ENCODE peak calls at places on chromosome 2, in ten cellular contexts. T is lower leg skin, M is uterus, D is kidney epithelial cell, U is colonic mucosa, X is epithelial cell of esophagus, V is cardiac fibroblast, A is BE2C, I is fibroblast of mammary gland, B is AG04450. O is an unnamed sample.

GRCh38 chr2:95323347-95324155 is 26.4 kb downstream of the KCNIP3 start:
- DNase-seq in V (no peak), D (no peak), I (no peak), A (no peak), B (no peak), X (peak), M (no peak), T (no peak), U (peak), O (peak)

GRCh38 chr2:241796209-241796608 is 12.8 kb upstream of the NEU4 start:
- DNase-seq in D (no peak), T (peak), A (no peak), I (no peak), X (no peak), V (no peak), B (no peak), U (no peak), M (peak), O (no peak)

GRCh38 chr2:119473621-119474370 is 42.1 kb downstream of the TMEM37 start:
- DNase-seq in V (no peak), U (no peak), X (no peak), A (no peak), D (no peak), I (no peak), B (no peak), T (no peak), M (no peak), O (no peak)

GRCh38 chr2:242010567-242011513 is 141.3 kb downstream of the RTP5 start:
- DNase-seq in X (no peak), U (no peak), D (no peak), T (no peak), M (no peak), B (no peak), I (no peak), V (peak), A (no peak), O (peak)

GRCh38 chr2:2845267-2845666 is 514.2 kb upstream of the MYT1L start:
- DNase-seq in V (no peak), D (no peak), T (no peak), I (no peak), U (no peak), M (no peak), A (no peak), B (no peak), X (peak), O (no peak)

GRCh38 chr2:28448738-28449100 is 47.1 kb upstream of the PLB1 start:
- DNase-seq in U (no peak), I (no peak), M (no peak), B (no peak), V (no peak), T (no peak), A (no peak), D (no peak), X (no peak), O (no peak)

GRCh38 chr2:190929919-190930318 is 49.3 kb downstream of the GLS start:
- DNase-seq in B (no peak), X (no peak), U (no peak), A (no peak), I (no peak), T (no peak), M (no peak), D (peak), V (no peak), O (no peak)

GRCh38 chr2:209307161-209308001 is 116.5 kb upstream of the MAP2 start:
- DNase-seq in V (no peak), B (no peak), I (no peak), U (no peak), A (peak), D (no peak), X (no peak), T (no peak), M (no peak), O (no peak)

GRCh38 chr2:155256803-155257202 is 558.3 kb downstream of the KCNJ3 start:
- DNase-seq in M (no peak), X (peak), I (no peak), U (no peak), T (no peak), V (no peak), D (no peak), B (no peak), A (no peak), O (no peak)

GRCh38 chr2:238459081-238459629 is 32.4 kb downstream of the ASB1 start:
- DNase-seq in X (no peak), M (peak), V (peak), T (peak), I (peak), D (no peak), B (no peak), A (no peak), U (no peak), O (peak)

GRCh38 chr2:207156451-207157161 is 9.1 kb downstream of the KLF7 start:
- DNase-seq in T (no peak), U (no peak), X (no peak), I (no peak), B (no peak), A (no peak), M (no peak), D (no peak), V (peak), O (peak)

GRCh38 chr2:231411871-231412615 is 16.5 kb downstream of the B3GNT7 start:
- DNase-seq in U (peak), I (peak), A (peak), D (peak), X (peak), B (peak), T (peak), M (peak), V (peak), O (peak)

GRCh38 chr2:96156011-96156820 is 11.0 kb upstream of the DUSP2 start:
- DNase-seq in T (no peak), B (no peak), X (no peak), U (no peak), D (no peak), V (no peak), I (no peak), M (no peak), A (no peak), O (no peak)

GRCh38 chr2:53593891-53594585 is 173.6 kb upstream of the CHAC2 start:
- DNase-seq in A (no peak), X (peak), I (peak), T (no peak), V (peak), B (no peak), M (no peak), D (peak), U (no peak), O (peak)

DNA sequence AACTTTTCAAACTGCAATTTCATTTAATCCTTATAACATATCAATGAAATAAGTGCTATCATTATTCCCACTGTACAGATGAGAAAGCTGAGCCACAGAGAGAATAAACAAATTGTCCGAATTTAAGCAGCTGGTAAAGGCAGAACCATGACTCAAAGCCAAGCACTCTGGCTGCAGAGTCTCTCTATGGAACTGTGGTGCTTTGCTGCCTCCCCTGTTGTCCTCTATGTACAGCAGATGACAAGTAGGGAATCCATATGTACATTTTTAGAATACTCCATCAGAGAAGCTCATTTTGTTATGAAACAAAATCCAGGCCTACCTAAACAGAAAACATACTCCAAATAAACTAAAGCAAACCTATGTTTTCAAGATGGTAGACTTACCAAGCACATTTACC is 45.1 kb downstream of the FARSB start:
- DNase-seq in X (peak), M (no peak), T (no peak), I (peak), D (no peak), U (no peak), V (peak), A (no peak), B (no peak), O (peak)
- TF ChIP-seq CTCF in X (peak), M (no peak), T (no peak), I (peak), D (no peak), U (no peak), V (no peak), A (peak), B (no peak), O (peak)

GRCh38 chr2:232502901-232503791 is 15.5 kb upstream of the ECEL1 start:
- DNase-seq in A (peak), U (no peak), I (peak), D (no peak), T (no peak), M (no peak), V (peak), X (peak), B (no peak), O (peak)

GRCh38 chr2:232502513-232502900 is 14.9 kb upstream of the ECEL1 start:
- DNase-seq in B (no peak), M (no peak), T (no peak), I (peak), D (no peak), V (no peak), X (no peak), A (no peak), U (no peak), O (no peak)

GRCh38 chr2:232504438-232504837 is 15.8 kb upstream of the PRSS56 start:
- DNase-seq in V (no peak), B (no peak), M (no peak), U (no peak), D (no peak), X (no peak), I (peak), T (no peak), A (no peak), O (no peak)

GRCh38 chr2:232501794-232502499 is 14.3 kb upstream of the ECEL1 start:
- DNase-seq in U (no peak), X (no peak), T (no peak), M (no peak), I (no peak), D (no peak), V (no peak), A (no peak), B (no peak), O (no peak)

GRCh38 chr2:232503792-232504323 is 16.2 kb upstream of the ECEL1 start:
- DNase-seq in M (no peak), V (no peak), B (no peak), D (no peak), X (no peak), U (no peak), A (no peak), T (no peak), I (no peak), O (no peak)
- H3K4me3 ChIP-seq in M (peak), V (no peak), B (no peak), D (no peak), X (no peak), U (peak), A (peak), T (no peak), I (no peak), O (no peak)

GRCh38 chr2:233061591-233062446 is 1.7 kb downstream of the INPP5D start:
- DNase-seq in I (no peak), M (no peak), X (no peak), V (peak), T (no peak), U (no peak), D (no peak), B (no peak), A (no peak), O (peak)
- TF ChIP-seq CTCF in I (no peak), M (no peak), X (no peak), V (peak), T (peak), U (no peak), D (no peak), B (peak), A (no peak), O (peak)

DNA sequence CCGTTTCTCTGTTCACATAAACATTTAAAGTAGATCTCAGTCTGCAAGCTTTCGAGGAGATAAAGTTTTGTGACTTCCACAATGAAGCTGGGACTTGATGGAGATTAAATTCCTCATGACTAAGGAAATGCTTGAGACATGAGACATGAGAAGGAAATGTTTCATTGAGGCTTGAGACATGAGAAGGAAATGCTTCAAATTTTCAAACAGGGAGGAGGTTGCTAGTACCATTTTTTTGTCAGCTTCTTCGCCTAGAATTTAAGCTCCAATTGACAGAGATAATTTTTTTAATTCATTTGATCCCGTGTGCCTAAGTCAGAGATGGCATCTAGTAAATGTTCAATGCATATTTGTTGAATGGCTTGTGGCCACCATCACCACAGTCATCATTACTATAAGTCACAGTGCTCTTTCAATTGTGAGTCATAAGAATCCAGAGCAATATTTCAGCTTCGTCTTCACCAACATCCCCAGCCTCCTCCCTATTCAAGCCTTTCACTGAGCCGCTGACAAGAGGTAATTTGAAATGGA is 543 bp upstream of the MARCHF4 start:
- DNase-seq in B (peak), T (no peak), I (peak), D (peak), V (peak), M (no peak), X (peak), A (no peak), U (no peak), O (peak)
- H3K4me3 ChIP-seq in B (peak), T (no peak), I (peak), D (no peak), V (peak), M (no peak), X (no peak), A (peak), U (no peak), O (peak)

DNA sequence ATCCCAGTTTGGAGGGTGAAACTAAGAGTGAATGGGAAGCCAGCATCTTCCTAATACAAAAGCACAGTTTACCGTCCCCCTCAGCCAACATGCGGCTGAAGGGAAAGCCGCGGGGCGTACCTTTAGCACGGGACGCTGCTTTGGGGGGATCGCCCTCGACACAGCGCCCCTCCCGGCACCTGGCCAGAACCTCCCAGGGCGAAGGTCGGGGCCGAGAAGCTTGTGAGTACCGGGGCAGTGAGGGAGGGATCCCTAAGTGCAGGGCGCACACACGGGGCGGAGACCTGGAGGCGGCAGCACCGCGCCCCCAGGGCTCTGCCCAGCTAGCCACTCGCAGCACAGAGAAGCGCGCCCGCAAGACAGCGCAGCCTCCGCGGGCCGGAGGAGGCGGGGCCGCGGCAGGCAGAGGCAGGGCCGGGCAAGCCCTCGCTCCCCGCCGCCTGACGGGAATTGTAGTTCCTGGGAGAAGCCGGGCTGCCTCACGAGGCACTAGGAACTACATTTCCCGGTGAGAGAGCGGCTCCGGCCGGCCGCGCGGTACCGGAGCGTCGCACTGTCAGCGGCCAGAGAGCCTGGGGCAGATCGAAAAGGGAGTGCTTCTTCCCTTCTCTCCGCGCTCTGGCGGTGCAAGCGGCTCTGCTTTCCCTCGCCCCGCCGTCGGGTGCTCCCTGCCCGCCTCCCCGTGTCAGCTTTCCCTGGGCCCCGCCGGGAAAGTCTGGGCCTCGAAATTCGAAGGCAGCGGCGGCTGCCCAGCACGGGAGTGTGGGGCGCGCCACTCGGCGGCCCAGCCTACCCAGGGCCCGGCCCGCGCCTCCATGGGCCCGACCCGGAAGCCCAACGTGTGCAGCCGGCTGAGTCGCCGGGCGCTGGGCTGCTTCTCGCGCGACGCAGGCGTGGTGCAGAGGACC is at the start of the genes DCAF17 and METTL8:
- DNase-seq in B (peak), I (peak), U (peak), X (peak), A (peak), V (peak), M (peak), T (peak), D (peak), O (peak)
- TF ChIP-seq CTCF in B (peak), I (no peak), U (peak), X (no peak), A (peak), V (peak), M (peak), T (no peak), D (no peak), O (peak)

DNA sequence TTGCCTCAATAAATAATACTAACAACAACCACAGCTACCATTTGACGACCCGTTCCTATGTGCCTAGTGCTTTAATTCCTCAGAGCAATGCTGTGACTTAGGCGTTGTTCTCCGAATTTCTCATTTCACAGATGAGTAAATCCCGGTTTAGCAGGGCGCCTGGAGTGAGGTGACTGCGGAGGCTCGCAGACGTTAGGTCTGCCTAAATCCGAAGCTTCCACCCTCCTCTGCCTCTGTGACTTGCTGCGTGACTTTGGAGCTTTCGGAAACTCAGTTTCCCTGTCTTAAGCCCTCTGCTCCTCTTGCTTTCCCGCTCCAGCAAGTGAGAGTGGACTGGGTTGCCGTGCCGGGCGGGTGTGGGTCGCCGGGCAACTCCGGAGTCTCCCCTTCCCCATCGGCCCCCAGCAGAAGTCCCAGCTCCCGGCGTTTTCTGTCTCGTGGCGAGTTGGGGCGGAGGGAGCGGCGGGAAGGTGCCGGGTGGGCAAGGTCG is 711 bp upstream of the ATOH8 start:
- DNase-seq in X (no peak), T (no peak), V (no peak), A (no peak), I (no peak), M (no peak), D (no peak), U (no peak), B (no peak), O (no peak)
- H3K4me3 ChIP-seq in X (no peak), T (peak), V (peak), A (no peak), I (peak), M (peak), D (peak), U (peak), B (peak), O (peak)

O was measured in choroid plexus epithelial cell.